ENCODE peak calls at places on chromosomes 1 and 21, in six cellular contexts. One of them, this sample, is unnamed.

GRCh38 chr1:905811-906531 is 17.8 kb upstream of the SAMD11 start:
- DNase-seq in neural crest cell: no peak
- DNase-seq in adrenal gland: peak
- DNase-seq in lower leg skin: peak
- DNase-seq in Caco-2: no peak
- DNase-seq in right lobe of liver: no peak
- DNase-seq in this sample: no peak

GRCh38 chr21:41863439-41863740 is 15.8 kb downstream of the PRDM15 start:
- DNase-seq in lower leg skin: no peak
- DNase-seq in right lobe of liver: no peak
- DNase-seq in neural crest cell: no peak
- DNase-seq in adrenal gland: no peak
- DNase-seq in Caco-2: no peak
- DNase-seq in this sample: no peak

GRCh38 chr1:35899941-35900340 is 16.9 kb downstream of the AGO1 start:
- DNase-seq in neural crest cell: no peak
- DNase-seq in Caco-2: no peak
- DNase-seq in lower leg skin: no peak
- DNase-seq in adrenal gland: no peak
- DNase-seq in right lobe of liver: no peak
- DNase-seq in this sample: no peak

GRCh38 chr1:2046225-2046917 is 3.8 kb upstream of the PRKCZ start:
- DNase-seq in right lobe of liver: peak
- DNase-seq in lower leg skin: no peak
- DNase-seq in adrenal gland: peak
- DNase-seq in neural crest cell: peak
- DNase-seq in Caco-2: peak
- DNase-seq in this sample: no peak

GRCh38 chr21:27423073-27423472 is 456.2 kb upstream of the ADAMTS5 start:
- DNase-seq in neural crest cell: no peak
- DNase-seq in right lobe of liver: no peak
- DNase-seq in Caco-2: no peak
- DNase-seq in adrenal gland: peak
- DNase-seq in lower leg skin: peak
- DNase-seq in this sample: peak

GRCh38 chr1:30847358-30847972 is 61.1 kb downstream of the SDC3 start:
- DNase-seq in adrenal gland: peak
- DNase-seq in lower leg skin: peak
- DNase-seq in Caco-2: no peak
- DNase-seq in neural crest cell: peak
- DNase-seq in right lobe of liver: peak
- DNase-seq in this sample: no peak

GRCh38 chr1:169105434-169106094 is 926 bp upstream of the ATP1B1 start:
- DNase-seq in right lobe of liver: peak
- DNase-seq in lower leg skin: peak
- DNase-seq in adrenal gland: peak
- DNase-seq in Caco-2: peak
- DNase-seq in neural crest cell: no peak
- DNase-seq in this sample: no peak

GRCh38 chr1:10540277-10541005 is 65.7 kb downstream of the PEX14 start:
- DNase-seq in Caco-2: no peak
- DNase-seq in adrenal gland: peak
- DNase-seq in lower leg skin: no peak
- DNase-seq in neural crest cell: no peak
- DNase-seq in right lobe of liver: no peak
- DNase-seq in this sample: peak

GRCh38 chr1:2801535-2802291 is at the start of gene TTC34:
- DNase-seq in right lobe of liver: peak
- DNase-seq in lower leg skin: no peak
- DNase-seq in Caco-2: no peak
- DNase-seq in neural crest cell: no peak
- DNase-seq in adrenal gland: no peak
- DNase-seq in this sample: no peak

GRCh38 chr1:46547481-46548383 is 3.7 kb downstream of the KNCN start:
- DNase-seq in Caco-2: no peak
- DNase-seq in adrenal gland: no peak
- DNase-seq in neural crest cell: no peak
- DNase-seq in lower leg skin: no peak
- DNase-seq in right lobe of liver: no peak
- DNase-seq in this sample: peak

GRCh38 chr1:52603301-52603675 is 1.1 kb downstream of the GPX7 start:
- DNase-seq in adrenal gland: no peak
- DNase-seq in lower leg skin: no peak
- DNase-seq in right lobe of liver: no peak
- DNase-seq in neural crest cell: no peak
- DNase-seq in Caco-2: no peak
- DNase-seq in this sample: no peak

GRCh38 chr1:201347498-201348210 is 29.8 kb downstream of the TNNT2 start:
- DNase-seq in Caco-2: no peak
- DNase-seq in right lobe of liver: no peak
- DNase-seq in adrenal gland: no peak
- DNase-seq in neural crest cell: no peak
- DNase-seq in lower leg skin: no peak
- DNase-seq in this sample: no peak

GRCh38 chr1:98441281-98441680 is 220.2 kb upstream of the SNX7 start:
- DNase-seq in neural crest cell: no peak
- DNase-seq in Caco-2: no peak
- DNase-seq in lower leg skin: no peak
- DNase-seq in adrenal gland: no peak
- DNase-seq in right lobe of liver: no peak
- DNase-seq in this sample: no peak
- TF ChIP-seq CTCF in neural crest cell: no peak
- TF ChIP-seq CTCF in Caco-2: no peak
- TF ChIP-seq CTCF in lower leg skin: no peak
- TF ChIP-seq CTCF in adrenal gland: no peak
- TF ChIP-seq CTCF in right lobe of liver: no peak
- TF ChIP-seq CTCF in this sample: no peak

GRCh38 chr1:248686815-248687214 is 15.8 kb downstream of the OR14I1 start:
- DNase-seq in lower leg skin: no peak
- DNase-seq in neural crest cell: no peak
- DNase-seq in Caco-2: no peak
- DNase-seq in adrenal gland: no peak
- DNase-seq in right lobe of liver: no peak
- DNase-seq in this sample: no peak
- TF ChIP-seq CTCF in lower leg skin: no peak
- TF ChIP-seq CTCF in neural crest cell: no peak
- TF ChIP-seq CTCF in Caco-2: no peak
- TF ChIP-seq CTCF in adrenal gland: no peak
- TF ChIP-seq CTCF in right lobe of liver: peak
- TF ChIP-seq CTCF in this sample: no peak

DNA sequence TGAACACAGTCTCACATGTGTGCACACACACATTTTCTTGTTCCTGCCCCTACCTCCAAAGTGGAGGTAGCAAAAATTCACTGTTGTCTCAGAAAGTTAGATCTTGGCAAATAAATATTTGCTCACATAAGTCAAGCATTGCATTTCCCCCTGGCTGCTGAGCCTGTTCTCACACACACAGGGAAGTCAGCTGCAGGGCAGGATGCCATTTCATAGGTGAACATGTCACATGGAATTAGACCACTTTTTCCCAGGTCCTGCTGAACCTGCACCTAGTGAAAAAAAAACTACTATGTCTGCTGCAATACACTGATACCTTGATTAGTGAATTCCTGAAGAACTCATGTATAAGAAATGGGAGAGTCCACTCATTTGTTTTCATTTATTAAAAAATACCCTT is 5.3 kb upstream of the CD55 start:
- DNase-seq in adrenal gland: no peak
- DNase-seq in lower leg skin: no peak
- DNase-seq in Caco-2: peak
- DNase-seq in neural crest cell: no peak
- DNase-seq in right lobe of liver: no peak
- DNase-seq in this sample: no peak
- TF ChIP-seq CTCF in adrenal gland: peak
- TF ChIP-seq CTCF in lower leg skin: no peak
- TF ChIP-seq CTCF in Caco-2: no peak
- TF ChIP-seq CTCF in neural crest cell: no peak
- TF ChIP-seq CTCF in right lobe of liver: peak
- TF ChIP-seq CTCF in this sample: no peak

GRCh38 chr1:90133133-90133532 is 138.2 kb downstream of the ZNF326 start:
- DNase-seq in adrenal gland: no peak
- DNase-seq in right lobe of liver: no peak
- DNase-seq in Caco-2: no peak
- DNase-seq in lower leg skin: no peak
- DNase-seq in neural crest cell: peak
- DNase-seq in this sample: peak
- TF ChIP-seq CTCF in adrenal gland: peak
- TF ChIP-seq CTCF in right lobe of liver: peak
- TF ChIP-seq CTCF in Caco-2: peak
- TF ChIP-seq CTCF in lower leg skin: no peak
- TF ChIP-seq CTCF in neural crest cell: peak
- TF ChIP-seq CTCF in this sample: peak

GRCh38 chr1:43934986-43935324 is 1.4 kb downstream of the ARTN start:
- DNase-seq in neural crest cell: no peak
- DNase-seq in right lobe of liver: no peak
- DNase-seq in Caco-2: no peak
- DNase-seq in lower leg skin: no peak
- DNase-seq in adrenal gland: no peak
- DNase-seq in this sample: no peak
- TF ChIP-seq CTCF in neural crest cell: no peak
- TF ChIP-seq CTCF in right lobe of liver: no peak
- TF ChIP-seq CTCF in Caco-2: no peak
- TF ChIP-seq CTCF in lower leg skin: no peak
- TF ChIP-seq CTCF in adrenal gland: no peak
- TF ChIP-seq CTCF in this sample: no peak

This sample was measured in AG10803.